ENCODE peak calls at places on chromosome 9, in nine cellular contexts. K, G, N, T, B, C, W, D and P are unnamed samples.

GRCh38 chr9:123336455-123336854 is 19.5 kb upstream of the CRB2 start:
- DNase-seq in C (no peak), T (peak; percentile 22), K (no peak), G (no peak), D (no peak), B (no peak), N (no peak), W (no peak), P (no peak)

GRCh38 chr9:28774433-28775029 is 1201.2 kb upstream of the C9orf72 start:
- DNase-seq in T (peak; percentile 54), K (no peak), B (no peak), N (no peak), D (no peak), W (peak; percentile 67), C (no peak), G (no peak), P (peak; percentile 8)

GRCh38 chr9:21802418-21803000 is at the start of gene MTAP:
- DNase-seq in N (peak; percentile 70), T (no peak), K (peak; percentile 96), W (peak; percentile 96), C (peak; percentile 78), D (peak; percentile 48), G (peak; percentile 96), B (peak; percentile 53), P (peak; percentile 94)

GRCh38 chr9:129480227-129480626 is 140.7 kb downstream of the C9orf50 start:
- DNase-seq in G (no peak), T (no peak), C (no peak), K (no peak), B (no peak), W (peak; percentile 72), D (no peak), N (no peak), P (no peak)

GRCh38 chr9:132032584-132032945 is 47.1 kb downstream of the MED27 start:
- DNase-seq in K (no peak), C (no peak), W (no peak), N (no peak), T (no peak), G (no peak), D (no peak), B (no peak), P (no peak)

GRCh38 chr9:38271666-38272241 is 120.7 kb upstream of the ALDH1B1 start:
- DNase-seq in B (no peak), D (no peak), K (no peak), T (no peak), C (no peak), W (no peak), N (no peak), G (no peak), P (no peak)

GRCh38 chr9:98317134-98317857 is 61.8 kb upstream of the TBC1D2 start:
- DNase-seq in D (no peak), N (no peak), T (no peak), W (peak; percentile 59), K (peak; percentile 18), G (no peak), C (no peak), B (no peak), P (peak; percentile 38)

GRCh38 chr9:137970686-137971476 is 93.3 kb downstream of the CACNA1B start:
- DNase-seq in B (no peak), T (no peak), K (no peak), W (no peak), G (no peak), C (no peak), D (no peak), N (no peak), P (no peak)

GRCh38 chr9:88776717-88777497 is 214.4 kb upstream of the S1PR3 start:
- DNase-seq in D (no peak), W (peak; percentile 96), K (no peak), C (peak; percentile 33), T (peak; percentile 79), G (no peak), B (no peak), N (no peak), P (peak; percentile 90)